ENCODE peak calls at places on chromosome 20, in ten cellular contexts. G is dorsolateral prefrontal cortex; P is HT1080; O is Right ventricle myocardium superior; U is cardiac muscle cell; F is activated CD4-positive, alpha-beta T cell treated with anti-CD3 and anti-CD28 coated beads for 48 hours; A is NCI-H2081; Y is H4; N is effector CD4-positive, alpha-beta T cell; L is AG04449. H is an unnamed sample.

GRCh38 chr20:62953167-62953838 is 794 bp downstream of the SLC17A9 start:
- DNase-seq in G (no peak), L (no peak), U (no peak), Y (no peak), P (no peak), F (no peak), A (no peak), O (peak), N (no peak), H (no peak)

GRCh38 chr20:63206878-63207277 is 9.1 kb downstream of the YTHDF1 start:
- DNase-seq in N (no peak), P (peak), O (no peak), L (no peak), A (no peak), G (peak), Y (peak), F (no peak), U (no peak), H (no peak)

GRCh38 chr20:49283703-49284625 is 6.1 kb upstream of the ZNFX1 start:
- DNase-seq in N (no peak), F (no peak), U (no peak), Y (no peak), O (no peak), G (no peak), L (no peak), P (peak), A (no peak), H (no peak)

GRCh38 chr20:61271273-61272221 is 19.5 kb downstream of the CDH4 start:
- DNase-seq in F (no peak), U (no peak), Y (no peak), P (peak), L (no peak), N (no peak), G (peak), A (no peak), O (no peak), H (no peak)

GRCh38 chr20:62427172-62428007 is at the start of gene RBBP8NL:
- DNase-seq in Y (no peak), L (no peak), N (no peak), P (no peak), U (no peak), F (no peak), A (no peak), O (no peak), G (no peak), H (no peak)

GRCh38 chr20:31843288-31843687 is 2.1 kb downstream of the FOXS1 start:
- DNase-seq in O (no peak), G (no peak), U (no peak), Y (no peak), F (no peak), A (no peak), P (no peak), L (no peak), N (no peak), H (no peak)

GRCh38 chr20:32479697-32480140 is 105.4 kb downstream of the NOL4L start:
- DNase-seq in U (no peak), F (no peak), Y (no peak), N (no peak), G (no peak), L (no peak), O (no peak), P (no peak), A (no peak), H (peak)

GRCh38 chr20:53839423-53840176 is 230.8 kb downstream of the BCAS1 start:
- DNase-seq in G (no peak), P (no peak), Y (no peak), O (peak), N (peak), A (no peak), F (peak), L (no peak), U (no peak), H (peak)

GRCh38 chr20:62845818-62846527 is 15.6 kb downstream of the TCFL5 start:
- DNase-seq in Y (no peak), U (no peak), P (no peak), L (no peak), A (no peak), G (peak), N (no peak), F (no peak), O (no peak), H (peak)

GRCh38 chr20:57325632-57326356 is 3.8 kb upstream of the SPO11 start:
- DNase-seq in P (no peak), U (no peak), N (no peak), F (no peak), Y (no peak), G (no peak), L (no peak), A (no peak), O (no peak), H (no peak)

GRCh38 chr20:7980332-7981046 is 39.1 kb downstream of the TMX4 start:
- DNase-seq in N (no peak), U (peak), G (peak), A (no peak), P (peak), Y (peak), L (no peak), F (peak), O (no peak), H (no peak)